ENCODE peak calls at places on chromosome 9, in eight cellular contexts. K is hepatocyte, L is fibroblast of lung, H is esophagus squamous epithelium, B is IMR-90, C is neural progenitor cell, F is heart left ventricle, P is heart right ventricle. G is an unnamed sample. For H3K27me3, the result is how much of the 10 kb centered on the place peaks cover.

GRCh38 chr9:123517512-123517911 is 161.5 kb downstream of the CRB2 start:
- DNase-seq in K (no peak), L (no peak), H (no peak), B (no peak), C (no peak), F (no peak), P (no peak), G (no peak)

GRCh38 chr9:2338770-2339169 is 282.8 kb upstream of the VLDLR start:
- DNase-seq in K (peak), L (no peak), H (no peak), B (peak), C (no peak), F (no peak), P (no peak), G (no peak)

GRCh38 chr9:137268538-137269201 is 8.9 kb upstream of the TOR4A start:
- DNase-seq in K (no peak), L (no peak), H (no peak), B (no peak), C (no peak), F (peak), P (no peak), G (no peak)

GRCh38 chr9:761155-761792 is 80.2 kb upstream of the DMRT1 start:
- DNase-seq in K (peak), L (no peak), H (no peak), B (peak), C (no peak), F (no peak), P (no peak), G (no peak)

GRCh38 chr9:113715086-113715485 is 161.0 kb upstream of the ZNF618 start:
- DNase-seq in K (no peak), L (peak), H (no peak), B (peak), C (no peak), F (no peak), P (no peak), G (no peak)

GRCh38 chr9:131429121-131430012 is 35.5 kb downstream of the PRRC2B start:
- DNase-seq in K (no peak), L (no peak), H (no peak), B (peak), C (no peak), F (no peak), P (no peak), G (no peak)

GRCh38 chr9:16203735-16204573 is 651.1 kb downstream of the CCDC171 start:
- DNase-seq in K (no peak), L (peak), H (no peak), B (peak), C (no peak), F (no peak), P (no peak), G (no peak)

GRCh38 chr9:72012642-72013041 is 47.8 kb downstream of the C9orf57 start:
- DNase-seq in K (peak), L (no peak), H (no peak), B (no peak), C (no peak), F (no peak), P (no peak), G (no peak)

GRCh38 chr9:122200960-122201635 is 27.7 kb downstream of the LHX6 start:
- DNase-seq in K (no peak), L (peak), H (no peak), B (peak), C (no peak), F (no peak), P (no peak), G (no peak)

GRCh38 chr9:133701321-133701980 is 36.7 kb downstream of the SARDH start:
- DNase-seq in K (no peak), L (no peak), H (no peak), B (no peak), C (no peak), F (no peak), P (no peak), G (peak)

GRCh38 chr9:90642570-90643539 is at the start of gene DIRAS2:
- DNase-seq in K (peak), L (peak), H (no peak), B (peak), C (peak), F (no peak), P (peak), G (peak)

GRCh38 chr9:131441441-131441840 is 47.6 kb downstream of the PRRC2B start:
- DNase-seq in K (no peak), L (no peak), H (no peak), B (no peak), C (no peak), F (no peak), P (no peak), G (no peak)

GRCh38 chr9:33946779-33947535 is 101.7 kb downstream of the UBAP2 start:
- DNase-seq in K (no peak), L (peak), H (no peak), B (peak), C (no peak), F (no peak), P (no peak), G (no peak)

GRCh38 chr9:34377402-34377741 is 674 bp upstream of the MYORG start:
- DNase-seq in K (peak), L (no peak), H (no peak), B (no peak), C (peak), F (no peak), P (no peak), G (peak)

GRCh38 chr9:13128266-13128825 is 151.1 kb downstream of the MPDZ start:
- DNase-seq in K (no peak), L (no peak), H (no peak), B (no peak), C (no peak), F (no peak), P (no peak), G (no peak)

GRCh38 chr9:121684381-121685145 is 33.1 kb downstream of the DAB2IP start:
- DNase-seq in K (peak), L (no peak), H (no peak), B (no peak), C (peak), F (peak), P (no peak), G (peak)

GRCh38 chr9:70439991-70440706 is 25.7 kb upstream of the KLF9 start:
- DNase-seq in K (no peak), L (peak), H (no peak), B (peak), C (no peak), F (no peak), P (no peak), G (no peak)

GRCh38 chr9:120383999-120384924 is 195.7 kb downstream of the CDK5RAP2 start:
- DNase-seq in K (peak), L (peak), H (no peak), B (peak), C (peak), F (no peak), P (no peak), G (no peak)

GRCh38 chr9:92312887-92313623 is 12.1 kb downstream of the NOL8 start:
- DNase-seq in K (no peak), L (peak), H (no peak), B (no peak), C (no peak), F (no peak), P (no peak), G (no peak)

GRCh38 chr9:121945849-121946248 is 147.3 kb downstream of the TTLL11 start:
- DNase-seq in K (no peak), L (peak), H (no peak), B (peak), C (no peak), F (no peak), P (no peak), G (no peak)

GRCh38 chr9:94593459-94594345 is at the start of gene FBP2:
- DNase-seq in K (no peak), L (no peak), H (no peak), B (no peak), C (no peak), F (no peak), P (no peak), G (peak)

GRCh38 chr9:34334337-34334824 is 5.0 kb downstream of the NUDT2 start:
- DNase-seq in K (no peak), L (peak), H (no peak), B (peak), C (peak), F (no peak), P (no peak), G (no peak)

DNA sequence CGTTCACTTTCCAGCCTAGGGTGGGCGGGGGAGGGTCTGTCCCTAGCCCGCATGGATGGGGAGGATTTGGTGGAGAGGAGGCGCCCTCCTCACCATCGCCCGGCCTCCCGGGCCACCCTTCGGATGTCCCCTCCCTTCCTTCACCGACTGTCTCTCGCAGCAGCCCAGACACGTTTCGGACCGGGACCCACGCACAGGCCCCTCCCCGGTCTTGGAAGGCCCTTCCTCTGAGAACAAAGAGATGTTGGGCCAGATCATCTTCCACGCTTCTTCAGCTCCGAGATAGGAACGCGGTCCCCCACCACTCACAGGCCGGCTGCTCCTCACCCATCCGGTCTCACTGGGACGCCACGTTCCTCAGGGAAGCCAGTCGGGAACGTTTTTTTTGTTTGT is 640 bp upstream of the DPM2 start:
- DNase-seq in K (no peak), L (no peak), H (no peak), B (no peak), C (no peak), F (no peak), P (no peak), G (no peak)
- H3K4me3 ChIP-seq in K (no peak), L (peak), H (peak), B (no peak), C (peak), F (peak), P (no peak), G (peak)

DNA sequence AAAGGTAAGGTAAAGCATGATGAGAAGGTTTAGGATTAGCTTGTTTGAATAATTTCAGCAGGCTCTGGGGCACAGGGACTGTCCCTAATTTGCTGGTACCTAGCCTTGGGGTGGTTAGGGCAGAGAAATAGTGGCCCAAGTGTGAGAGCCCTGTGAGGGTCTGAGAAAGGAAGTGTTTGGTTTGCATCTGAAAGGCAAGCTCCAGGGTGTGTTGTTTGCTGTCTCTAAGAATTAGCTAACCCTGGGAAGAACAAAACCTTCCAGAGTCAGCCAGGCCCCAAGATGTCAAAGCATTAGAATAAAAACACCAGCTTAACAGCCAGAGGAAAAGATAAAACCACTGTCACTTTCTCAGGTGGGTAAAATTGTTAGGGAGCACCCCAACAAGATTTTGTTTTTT is 31.0 kb downstream of the TMEM252 start:
- DNase-seq in K (no peak), L (no peak), H (no peak), B (no peak), C (peak), F (no peak), P (no peak), G (no peak)
- H3K27me3 ChIP-seq in K (under half), L (under half), H (under half), B (under half), C (half or more), F (under half), P (under half), G (under half)

DNA sequence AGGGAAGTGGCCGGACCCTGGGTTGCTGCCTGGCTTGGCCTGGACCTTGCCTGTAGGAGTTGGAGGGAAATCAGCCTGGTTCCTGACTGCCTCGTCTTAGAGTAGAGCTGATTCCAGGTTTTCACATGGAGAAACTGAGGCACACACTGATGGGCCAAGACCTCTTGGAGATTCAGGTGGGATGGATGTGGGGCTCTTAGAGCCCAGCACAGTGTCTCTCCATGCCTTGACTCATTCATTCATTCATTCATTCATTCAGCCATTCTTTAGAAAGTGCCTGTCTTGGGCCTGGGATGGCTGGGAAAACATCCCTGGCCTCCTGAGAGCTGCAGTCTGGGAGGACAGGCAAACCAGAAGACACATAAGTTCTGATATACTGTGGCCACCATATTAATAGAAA is 2.2 kb downstream of the LRRC8A start:
- DNase-seq in K (no peak), L (no peak), H (no peak), B (no peak), C (no peak), F (no peak), P (no peak), G (no peak)
- H3K4me3 ChIP-seq in K (no peak), L (no peak), H (no peak), B (no peak), C (no peak), F (peak), P (no peak), G (peak)

DNA sequence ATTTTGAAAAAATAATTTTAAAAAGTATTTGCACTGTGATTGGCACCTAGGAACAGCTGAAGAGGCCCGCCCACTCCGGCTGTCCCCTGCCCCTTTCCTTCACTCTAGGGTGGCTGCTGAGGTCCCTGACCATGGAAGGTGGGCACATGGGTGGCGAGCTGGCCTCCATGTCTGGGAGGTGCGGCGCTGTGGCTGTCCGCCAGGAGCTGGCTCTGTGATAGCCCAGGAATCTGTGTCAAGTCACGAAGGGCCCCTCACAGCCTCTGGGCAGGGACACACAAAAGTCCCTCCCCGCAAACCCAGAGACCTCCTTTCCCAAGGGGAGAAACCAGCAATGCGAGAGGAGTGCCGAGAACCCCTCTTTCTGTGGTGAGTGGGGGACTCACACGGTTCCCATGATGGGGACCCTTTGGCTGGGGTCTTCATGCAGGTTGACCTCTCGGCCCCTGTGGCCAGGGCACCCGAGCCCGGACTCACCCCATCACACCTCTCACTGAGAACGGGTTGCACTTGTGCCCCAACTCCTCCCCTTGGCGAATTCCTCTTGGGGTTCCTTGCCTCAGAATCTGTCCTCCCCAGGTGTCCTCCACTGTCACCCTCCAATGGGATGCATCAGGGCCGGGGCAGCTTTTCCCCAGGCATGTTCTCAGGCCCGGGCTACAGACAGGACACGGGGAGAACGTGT is 168.0 kb downstream of the GAPVD1 start:
- DNase-seq in K (no peak), L (no peak), H (no peak), B (no peak), C (no peak), F (no peak), P (no peak), G (peak)
- H3K27me3 ChIP-seq in K (under half), L (under half), H (under half), B (under half), C (under half), F (under half), P (under half), G (under half)

GRCh38 chr9:127828262-127829031 is 25.8 kb downstream of the FPGS start:
- DNase-seq in K (peak), L (peak), H (no peak), B (peak), C (peak), F (peak), P (peak), G (peak)
- H3K4me3 ChIP-seq in K (no peak), L (no peak), H (peak), B (no peak), C (peak), F (peak), P (no peak), G (no peak)

DNA sequence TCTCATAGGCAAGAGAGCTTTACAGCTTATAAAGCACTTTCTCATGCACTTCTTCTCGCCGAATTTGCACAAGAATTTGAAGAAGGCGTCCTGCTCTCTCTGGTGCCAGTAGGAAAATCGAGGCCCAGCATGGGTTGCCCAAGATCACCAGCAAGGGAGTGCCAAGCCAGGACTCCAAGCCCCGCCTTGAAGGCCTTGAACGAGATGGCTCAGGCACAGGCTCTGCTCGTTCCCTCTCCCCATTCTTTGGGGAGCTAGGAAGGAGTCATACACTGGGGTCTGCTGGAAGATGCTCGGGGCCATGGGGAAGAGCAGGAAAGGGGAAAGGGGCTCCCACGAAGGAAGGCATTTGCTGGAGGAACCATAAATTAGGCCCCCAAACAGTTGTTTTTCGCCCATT is 46.7 kb downstream of the PAX5 start:
- DNase-seq in K (no peak), L (no peak), H (no peak), B (no peak), C (no peak), F (no peak), P (no peak), G (no peak)
- H3K27me3 ChIP-seq in K (half or more), L (under half), H (under half), B (half or more), C (half or more), F (under half), P (half or more), G (under half)

DNA sequence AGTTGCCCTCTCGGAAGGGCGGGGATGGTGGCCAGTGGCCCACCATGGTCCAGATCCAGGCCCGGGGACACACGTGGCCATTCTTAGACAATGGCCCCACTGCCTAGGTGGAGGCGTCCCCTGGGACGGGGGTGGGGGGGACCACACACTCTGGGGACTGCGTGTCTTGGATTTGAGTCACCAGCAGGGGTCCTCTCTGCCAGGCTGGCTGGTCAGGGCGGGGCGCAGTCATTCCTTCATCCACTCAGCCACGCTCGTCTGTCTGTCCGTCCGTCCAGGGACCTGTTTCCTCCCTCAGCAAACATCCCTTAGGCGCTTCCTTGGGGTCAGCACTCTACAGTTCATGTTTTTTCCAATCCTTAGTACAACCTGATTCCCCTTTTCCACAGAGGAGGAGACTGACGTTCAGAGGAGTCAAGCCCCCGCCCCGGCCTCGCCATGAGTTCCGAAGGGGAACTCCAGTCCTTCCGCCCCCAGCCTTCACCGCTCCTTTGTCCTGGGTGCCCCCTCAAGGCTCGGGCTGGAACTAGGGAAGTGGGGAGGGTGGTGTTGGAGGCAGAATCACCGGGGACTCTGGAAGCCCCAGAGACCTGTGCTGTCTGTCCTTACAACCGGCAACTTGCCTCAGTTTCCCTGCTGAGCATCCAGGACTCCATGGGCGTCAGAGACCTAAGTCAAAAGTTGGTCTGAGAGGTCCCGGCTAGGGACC is 276.6 kb upstream of the MVB12B start:
- DNase-seq in K (no peak), L (no peak), H (no peak), B (no peak), C (no peak), F (no peak), P (no peak), G (peak)
- H3K4me3 ChIP-seq in K (no peak), L (no peak), H (no peak), B (no peak), C (no peak), F (no peak), P (no peak), G (no peak)

GRCh38 chr9:14608521-14608920 is 84.7 kb downstream of the ZDHHC21 start:
- DNase-seq in K (no peak), L (no peak), H (no peak), B (no peak), C (no peak), F (no peak), P (no peak), G (no peak)
- H3K27me3 ChIP-seq in K (under half), L (under half), H (under half), B (under half), C (under half), F (under half), P (under half), G (under half)

DNA sequence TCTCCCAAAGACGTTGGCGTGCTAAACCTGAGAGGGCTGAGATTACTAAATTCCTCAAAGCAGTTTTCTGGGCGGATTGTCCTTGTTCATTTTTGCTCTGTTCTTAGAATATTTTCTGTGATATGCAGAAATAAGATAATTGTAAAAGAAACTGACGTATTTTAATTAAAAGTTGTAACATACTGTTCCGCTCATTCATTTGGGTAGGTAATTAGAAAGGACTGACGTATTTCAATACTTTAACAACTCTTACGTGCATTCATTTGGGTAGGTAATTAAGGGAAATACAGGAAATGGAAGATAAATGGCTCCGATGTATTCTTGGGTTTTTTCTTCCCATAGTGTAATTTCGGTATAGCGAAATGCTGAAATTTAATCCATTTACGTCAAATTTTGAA is 1.1 kb downstream of the OSTF1 start:
- DNase-seq in K (no peak), L (no peak), H (no peak), B (no peak), C (no peak), F (no peak), P (no peak), G (no peak)
- H3K4me3 ChIP-seq in K (peak), L (peak), H (peak), B (peak), C (peak), F (peak), P (peak), G (peak)